ENCODE peak calls at places on chromosome 19, in five cellular contexts. Q, K, M, I and C are unnamed samples.

GRCh38 chr19:898663-899062 is 5.4 kb downstream of the RNU6-9 start:
- DNase-seq in M (no peak), K (no peak), Q (no peak), I (no peak), C (no peak)

GRCh38 chr19:14536926-14537692 is 7.7 kb downstream of the TECR start:
- DNase-seq in K (peak), M (no peak), Q (peak), I (peak), C (no peak)

GRCh38 chr19:52722062-52723005 is 12.5 kb downstream of the ZNF611 start:
- DNase-seq in Q (no peak), I (peak), M (peak), K (no peak), C (peak)

GRCh38 chr19:52946322-52947310 is 16.1 kb downstream of the ZNF816 start:
- DNase-seq in Q (peak), M (no peak), I (no peak), K (peak), C (no peak)

GRCh38 chr19:32350492-32350891 is 5.1 kb downstream of the ZNF507 start:
- DNase-seq in K (no peak), M (no peak), Q (no peak), I (no peak), C (no peak)

GRCh38 chr19:44894946-44895345 is 3.9 kb downstream of the TOMM40 start:
- DNase-seq in Q (no peak), K (no peak), M (no peak), I (no peak), C (no peak)

GRCh38 chr19:419721-420515 is 11.0 kb upstream of the C2CD4C start:
- DNase-seq in K (no peak), I (no peak), Q (peak), M (no peak), C (no peak)

GRCh38 chr19:40803857-40804782 is 5.1 kb downstream of the EGLN2 start:
- DNase-seq in Q (no peak), K (peak), M (no peak), I (no peak), C (no peak)

GRCh38 chr19:13002389-13002898 is 7.2 kb downstream of the NFIX start:
- DNase-seq in Q (peak), M (no peak), K (no peak), I (no peak), C (no peak)

GRCh38 chr19:1591421-1592022 is 1.1 kb downstream of the MBD3 start:
- DNase-seq in M (no peak), Q (no peak), I (no peak), K (no peak), C (no peak)

GRCh38 chr19:53989600-53990533 is 1.6 kb upstream of the CACNG6 start:
- DNase-seq in Q (no peak), I (no peak), K (no peak), M (no peak), C (no peak)

DNA sequence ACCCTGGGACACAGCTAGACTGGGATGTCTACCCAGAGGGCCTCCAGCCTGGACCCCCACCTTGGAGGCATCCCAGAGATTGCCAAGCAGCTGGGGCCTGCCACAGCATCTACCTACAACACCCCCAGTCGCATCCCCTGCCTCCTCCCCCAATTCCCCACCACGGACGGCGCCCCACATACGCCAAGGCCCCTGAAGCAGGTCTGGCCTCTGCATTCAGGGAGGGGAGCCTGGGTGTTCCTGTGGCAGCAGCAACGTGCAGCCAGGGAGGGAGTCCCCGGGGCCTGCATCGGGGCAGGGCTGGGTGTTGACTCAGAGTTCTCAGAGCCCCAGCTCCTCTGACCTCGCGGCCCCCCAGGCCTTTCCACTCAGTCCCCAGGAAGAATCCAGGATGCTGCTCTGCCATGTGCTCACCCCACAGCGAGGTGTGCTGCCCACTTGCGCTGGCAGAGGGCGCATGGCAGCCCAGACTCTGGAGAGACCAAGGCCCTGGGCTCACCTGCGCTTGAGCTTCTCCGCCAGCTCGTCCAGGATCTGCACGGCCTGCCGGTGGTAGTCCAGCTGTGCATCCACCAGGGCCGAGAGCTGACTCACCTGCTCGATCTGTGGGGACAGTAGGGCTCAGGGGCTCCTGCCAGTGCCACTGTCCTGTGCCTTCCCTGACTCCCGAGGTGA is 19.6 kb downstream of the MPND start:
- DNase-seq in M (no peak), K (no peak), Q (no peak), I (no peak), C (no peak)
- TF ChIP-seq CTCF in M (peak), K (no peak), Q (no peak), I (peak), C (peak)

DNA sequence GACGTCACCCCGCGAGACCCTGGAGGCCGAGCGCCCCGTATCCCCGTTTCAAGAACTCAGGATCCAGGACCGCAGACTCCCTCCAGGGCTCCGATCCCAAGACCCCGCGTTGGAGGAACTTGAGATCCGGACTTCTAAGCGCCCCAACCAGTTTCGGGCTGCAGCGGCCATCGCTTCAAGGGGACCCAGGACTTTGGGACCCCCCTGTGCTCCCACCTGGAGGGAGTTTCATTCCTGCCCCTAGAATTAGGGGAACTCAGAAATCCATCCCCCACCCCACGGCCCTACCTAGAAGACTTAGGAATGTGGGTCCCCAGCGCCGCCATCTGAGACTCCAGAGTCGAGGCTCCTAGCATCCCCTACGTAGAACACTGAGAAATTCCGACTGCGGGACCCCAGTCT is 399 bp downstream of the PLEKHG2 start:
- DNase-seq in Q (no peak), K (no peak), I (no peak), M (no peak), C (no peak)
- TF ChIP-seq CTCF in Q (peak), K (no peak), I (no peak), M (no peak), C (peak)

DNA sequence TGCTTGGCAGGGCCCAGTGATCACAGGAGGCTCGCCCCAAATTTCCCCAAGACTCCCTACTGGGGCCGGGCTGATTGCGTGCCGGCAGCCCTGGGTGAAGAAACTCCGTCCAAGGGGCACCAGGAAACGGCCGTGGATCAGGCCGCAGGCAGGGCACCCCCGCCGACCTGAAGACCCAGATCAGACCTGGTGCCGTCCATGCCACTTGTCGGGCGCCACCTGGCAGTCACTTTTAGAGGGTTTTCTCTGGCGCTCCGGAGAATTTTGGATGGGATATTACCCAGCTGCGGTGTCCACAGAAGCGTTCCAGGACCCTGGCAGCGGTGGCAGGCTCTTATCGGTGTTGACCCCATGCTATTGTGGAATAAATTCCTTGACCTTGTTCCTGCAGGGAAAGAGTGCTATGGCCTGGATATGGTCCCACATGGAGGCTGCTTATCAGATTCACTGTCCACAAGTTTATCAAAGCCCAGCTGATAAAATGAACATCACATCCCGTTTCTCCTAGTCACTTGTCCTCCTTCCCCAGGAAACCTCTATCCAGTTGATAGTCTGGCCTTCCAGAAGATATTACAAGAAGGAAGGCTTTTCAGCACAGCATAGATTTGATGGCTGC is 38.2 kb downstream of the IGFL2 start:
- DNase-seq in M (no peak), I (no peak), K (no peak), Q (no peak), C (no peak)
- TF ChIP-seq CTCF in M (no peak), I (no peak), K (no peak), Q (no peak), C (no peak)

GRCh38 chr19:29741776-29742175 is 26.7 kb upstream of the C19orf12 start:
- DNase-seq in K (no peak), M (no peak), I (no peak), Q (no peak), C (no peak)

GRCh38 chr19:29743681-29744080 is 28.6 kb upstream of the C19orf12 start:
- DNase-seq in M (no peak), K (no peak), I (no peak), Q (no peak), C (no peak)

GRCh38 chr19:29741226-29741625 is 26.2 kb upstream of the C19orf12 start:
- DNase-seq in M (no peak), Q (no peak), K (no peak), I (no peak), C (no peak)

GRCh38 chr19:29748996-29749395 is 33.9 kb upstream of the C19orf12 start:
- DNase-seq in M (no peak), I (no peak), K (no peak), Q (no peak), C (no peak)

DNA sequence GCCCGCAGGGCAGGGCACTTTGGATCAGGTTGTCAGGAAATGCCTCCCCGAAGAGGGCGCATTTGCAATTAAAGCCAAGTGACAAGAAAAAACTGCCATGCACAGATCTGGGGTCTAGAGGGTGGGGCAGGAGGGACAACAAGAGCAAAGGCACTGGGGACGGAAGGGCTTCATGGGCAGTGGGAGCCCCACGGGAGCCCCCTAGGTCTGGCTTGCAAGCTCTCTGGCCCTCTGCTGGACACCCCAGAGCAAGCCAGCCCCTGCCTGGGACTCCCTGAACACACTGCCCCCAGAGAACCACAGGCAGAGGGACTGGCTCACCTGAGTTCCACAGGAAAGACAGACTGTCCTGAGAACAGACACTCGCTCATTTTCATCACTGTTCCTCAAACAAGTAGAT is 30.2 kb upstream of the C19orf12 start:
- DNase-seq in I (no peak), M (no peak), K (no peak), Q (no peak), C (no peak)
- TF ChIP-seq CTCF in I (peak), M (peak), K (no peak), Q (no peak), C (peak)

GRCh38 chr19:30228113-30228725 is 144.0 kb upstream of the ZNF536 start:
- DNase-seq in Q (no peak), K (no peak), M (no peak), I (no peak), C (no peak)

GRCh38 chr19:30226464-30227070 is 145.6 kb upstream of the ZNF536 start:
- DNase-seq in M (no peak), Q (no peak), I (no peak), K (no peak), C (no peak)

GRCh38 chr19:30227071-30227621 is 145.0 kb upstream of the ZNF536 start:
- DNase-seq in M (no peak), K (no peak), I (no peak), Q (no peak), C (no peak)

GRCh38 chr19:30228726-30229523 is 143.3 kb upstream of the ZNF536 start:
- DNase-seq in Q (no peak), I (peak), M (no peak), K (no peak), C (no peak)

DNA sequence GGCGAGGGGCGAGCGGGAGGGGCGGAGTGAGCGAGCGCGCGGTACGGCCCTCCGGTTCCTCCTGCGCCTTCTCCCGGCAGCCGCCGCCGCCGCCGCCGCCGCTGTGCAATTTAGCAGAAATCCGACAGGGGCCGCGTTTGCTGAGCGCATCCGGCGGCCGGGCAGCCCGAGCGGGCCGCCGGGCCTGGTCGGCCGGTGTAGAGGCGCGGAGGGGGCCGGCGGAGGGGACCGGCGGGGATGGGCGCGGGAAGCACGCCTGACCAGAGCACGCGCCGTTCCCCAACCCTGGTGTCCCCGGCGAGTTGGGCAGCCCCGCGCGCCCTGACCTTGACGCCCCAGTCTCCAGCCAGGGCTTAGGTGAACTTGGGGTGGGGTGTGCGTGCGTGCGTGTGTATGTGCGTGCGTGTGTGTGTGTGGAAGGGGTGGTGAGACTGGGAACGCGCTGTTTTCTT is 144.5 kb upstream of the ZNF536 start:
- DNase-seq in Q (peak), I (peak), M (no peak), K (no peak), C (peak)
- TF ChIP-seq CTCF in Q (peak), I (peak), M (peak), K (no peak), C (peak)

GRCh38 chr19:49588370-49589122 is 2.4 kb upstream of the PRR12 start:
- DNase-seq in I (no peak), K (no peak), M (no peak), Q (no peak), C (no peak)

GRCh38 chr19:49589391-49589790 is 1.6 kb upstream of the PRR12 start:
- DNase-seq in I (no peak), M (no peak), Q (no peak), K (no peak), C (no peak)

GRCh38 chr19:49591731-49592485 is 926 bp downstream of the PRR12 start:
- DNase-seq in I (peak), M (no peak), K (peak), Q (no peak), C (peak)

GRCh38 chr19:49590971-49591730 is at the start of gene PRR12:
- DNase-seq in K (peak), I (peak), Q (peak), M (no peak), C (peak)

DNA sequence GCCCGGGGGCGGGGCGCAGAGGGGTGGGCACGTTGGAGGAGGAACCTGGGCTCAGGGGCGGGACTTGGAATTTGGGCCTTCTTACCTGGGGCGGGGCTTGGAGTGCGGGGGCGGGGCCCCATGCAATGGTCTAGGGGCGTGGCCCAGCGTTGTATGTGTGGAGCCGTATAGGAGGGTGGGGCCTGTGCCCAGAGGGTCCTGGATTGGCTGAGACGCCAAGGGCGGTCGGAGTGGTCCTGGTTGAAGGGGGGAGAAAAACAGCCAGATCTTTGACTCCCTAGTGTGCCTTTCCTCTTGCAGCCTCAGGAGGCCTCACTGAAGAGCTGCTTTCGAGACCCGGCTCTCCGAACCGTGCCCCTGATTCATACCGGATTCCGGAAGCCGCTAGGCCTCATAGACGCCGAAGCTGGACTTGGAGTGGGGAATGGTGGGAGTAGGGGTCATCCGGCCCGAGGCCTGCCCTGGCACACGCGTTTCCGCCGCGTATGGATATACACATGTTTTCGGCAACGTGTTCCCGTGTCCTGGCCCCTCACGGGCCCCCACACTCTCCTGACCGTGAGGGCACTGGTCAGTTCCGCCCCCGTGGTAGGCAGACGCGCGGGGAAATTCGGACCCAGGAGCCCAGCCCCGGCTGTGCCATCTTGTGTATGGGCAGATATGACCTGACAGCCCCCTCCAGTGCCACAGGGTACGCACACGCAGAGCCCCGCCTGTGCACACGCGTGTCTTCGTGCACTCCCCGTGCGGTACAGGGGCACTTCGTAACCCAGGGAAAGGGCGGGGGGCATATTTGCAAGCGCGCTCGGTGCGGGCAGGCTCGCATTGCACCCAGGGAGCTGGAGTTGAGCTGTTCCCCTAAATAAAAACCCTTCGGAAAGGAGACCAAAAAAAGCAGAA is 661 bp upstream of the PRR12 start:
- DNase-seq in I (peak), K (peak), Q (peak), M (peak), C (peak)
- TF ChIP-seq CTCF in I (peak), K (no peak), Q (no peak), M (no peak), C (peak)

DNA sequence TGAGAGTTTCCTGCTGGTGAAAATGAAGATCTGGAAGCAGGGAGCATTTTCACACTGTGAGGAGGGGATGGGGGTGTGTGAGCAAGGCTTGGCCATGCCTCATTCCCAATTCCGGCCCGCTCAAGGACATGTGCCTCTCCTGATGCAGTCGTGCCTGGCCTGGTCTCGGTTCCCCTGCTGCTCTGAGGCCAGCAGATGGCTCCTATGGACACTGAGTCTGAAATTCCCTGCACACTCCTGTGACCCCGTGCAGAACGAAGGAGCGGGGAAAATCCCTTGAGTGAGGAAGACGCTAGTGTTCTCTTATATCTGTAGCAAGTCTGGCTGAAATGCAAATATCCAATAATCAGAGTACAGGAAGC is 363 bp upstream of the ZNF763 start:
- DNase-seq in Q (peak), I (no peak), M (no peak), K (no peak), C (peak)
- TF ChIP-seq CTCF in Q (no peak), I (peak), M (peak), K (peak), C (no peak)

DNA sequence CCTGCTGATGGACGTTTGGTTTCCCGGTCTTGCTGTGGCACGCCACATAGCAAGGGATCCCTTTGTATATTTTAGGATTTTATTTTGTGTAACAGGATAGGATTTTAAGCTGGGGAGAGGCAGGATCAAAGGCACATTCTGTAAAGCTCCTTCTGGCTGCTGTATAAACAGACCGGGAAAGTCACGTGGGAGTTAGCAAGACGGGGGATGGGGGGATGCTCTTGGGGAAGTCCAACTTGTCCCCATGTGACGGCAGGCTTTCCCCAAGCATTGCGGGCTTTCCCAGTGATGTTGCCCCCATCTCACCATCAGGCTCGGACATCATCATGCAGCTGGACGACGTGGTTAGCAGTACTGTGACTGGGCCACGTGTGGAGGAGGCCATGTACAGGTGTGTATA is 5.8 kb downstream of the QTRT1 start:
- DNase-seq in M (no peak), I (no peak), K (no peak), Q (no peak), C (no peak)
- TF ChIP-seq CTCF in M (no peak), I (no peak), K (no peak), Q (no peak), C (no peak)